ENCODE peak calls at places on chromosome 19, in six cellular contexts. X, V, P, G, Q and U are unnamed samples.

GRCh38 chr19:50178320-50178719 is 15.2 kb upstream of the IZUMO2 start:
- DNase-seq in G (no peak), Q (no peak), V (no peak), X (no peak), P (no peak), U (no peak)

GRCh38 chr19:35346193-35347052 is 1.3 kb upstream of the FFAR1 start:
- DNase-seq in P (no peak), Q (peak; percentile 19), G (no peak), X (no peak), V (peak; percentile 74), U (peak; percentile 24)

GRCh38 chr19:4295972-4296771 is 6.0 kb downstream of the TMIGD2 start:
- DNase-seq in G (no peak), Q (peak; percentile 63), X (no peak), V (no peak), P (peak; percentile 63), U (no peak)

GRCh38 chr19:39212377-39212742 is 8.3 kb upstream of the SYCN start:
- DNase-seq in G (peak; percentile 14), P (no peak), Q (peak; percentile 70), X (peak; percentile 18), V (peak; percentile 2), U (no peak)

GRCh38 chr19:19304186-19304975 is 15.9 kb downstream of the SUGP1 start:
- DNase-seq in P (no peak), Q (no peak), G (no peak), X (no peak), V (no peak), U (no peak)

GRCh38 chr19:403221-404036 is 5.5 kb downstream of the C2CD4C start:
- DNase-seq in X (no peak), P (peak; percentile 19), G (no peak), V (no peak), Q (peak; percentile 28), U (no peak)

GRCh38 chr19:16005925-16006324 is 57.1 kb downstream of the OR10H4 start:
- DNase-seq in P (no peak), V (no peak), X (no peak), G (no peak), Q (no peak), U (no peak)

GRCh38 chr19:548841-549830 is 5.3 kb downstream of the GZMM start:
- DNase-seq in X (no peak), G (no peak), V (no peak), P (no peak), Q (peak; percentile 29), U (no peak)

GRCh38 chr19:16541526-16542044 is 652 bp downstream of the CHERP start:
- DNase-seq in G (peak; percentile 38), Q (no peak), V (no peak), X (no peak), P (no peak), U (no peak)

GRCh38 chr19:50475101-50475568 is 1.2 kb upstream of the EMC10 start:
- DNase-seq in P (no peak), Q (no peak), G (no peak), X (no peak), V (no peak), U (no peak)

GRCh38 chr19:57643734-57644133 is 10.8 kb downstream of the ZNF211 start:
- DNase-seq in G (no peak), Q (no peak), P (no peak), V (no peak), X (no peak), U (no peak)

GRCh38 chr19:3358919-3359849 is 7.2 kb upstream of the NFIC start:
- DNase-seq in Q (no peak), V (no peak), G (peak; percentile 63), X (no peak), P (peak; percentile 57), U (no peak)

GRCh38 chr19:50003810-50004419 is 21.3 kb downstream of the VRK3 start:
- DNase-seq in P (no peak), G (peak; percentile 96), Q (no peak), V (peak; percentile 44), X (no peak), U (no peak)

GRCh38 chr19:13974073-13974472 is 21.8 kb downstream of the DCAF15 start:
- DNase-seq in Q (peak; percentile 93), V (no peak), X (no peak), G (peak; percentile 43), P (no peak), U (no peak)

GRCh38 chr19:49436381-49437017 is 4.8 kb downstream of the SLC17A7 start:
- DNase-seq in G (no peak), V (no peak), Q (peak; percentile 98), P (no peak), X (no peak), U (no peak)

GRCh38 chr19:5567360-5567970 is at the start of gene TINCR:
- DNase-seq in P (no peak), X (peak; percentile 47), V (no peak), G (no peak), Q (peak; percentile 71), U (no peak)

GRCh38 chr19:11361771-11362731 is 6.8 kb downstream of the PLPPR2 start:
- DNase-seq in X (no peak), V (no peak), Q (peak; percentile 90), G (no peak), P (no peak), U (no peak)

GRCh38 chr19:41933131-41933458 is 4.8 kb upstream of the ERFL start:
- DNase-seq in Q (no peak), X (no peak), G (no peak), P (no peak), V (no peak), U (no peak)

GRCh38 chr19:17058236-17058635 is 17.0 kb downstream of the HAUS8 start:
- DNase-seq in V (no peak), P (no peak), Q (no peak), G (peak; percentile 53), X (no peak), U (no peak)

GRCh38 chr19:49973987-49974386 is 13.0 kb upstream of the SIGLEC11 start:
- DNase-seq in G (no peak), Q (no peak), P (no peak), V (no peak), X (no peak), U (no peak)

GRCh38 chr19:46381746-46382345 is 31.5 kb downstream of the CCDC8 start:
- DNase-seq in X (no peak), V (no peak), Q (peak; percentile 8), G (no peak), P (no peak), U (no peak)

GRCh38 chr19:30752201-30752600 is 380.0 kb downstream of the ZNF536 start:
- DNase-seq in V (no peak), X (no peak), Q (no peak), P (no peak), G (no peak), U (no peak)

DNA sequence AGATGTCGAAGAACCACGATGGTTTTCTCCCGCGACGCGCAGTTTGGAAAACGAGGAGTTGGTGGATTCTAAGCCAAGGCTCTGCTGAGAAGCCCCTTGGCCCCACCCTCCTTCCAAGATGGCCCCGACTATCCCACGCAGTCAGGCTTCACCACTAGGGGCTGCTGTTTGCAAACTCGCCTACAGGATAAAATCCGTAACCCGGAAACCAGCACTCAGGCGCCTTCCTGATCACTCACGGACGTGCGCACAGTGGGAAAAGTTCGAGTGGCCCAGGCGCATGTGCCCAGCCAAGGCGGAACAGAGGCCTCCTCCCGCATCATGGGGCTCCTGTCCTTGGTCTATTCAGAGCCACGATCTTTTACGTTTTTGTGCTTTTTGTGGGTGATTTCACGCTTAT is 19.2 kb upstream of the UQCR11 start:
- DNase-seq in G (peak; percentile 70), X (peak; percentile 64), P (no peak), V (no peak), Q (peak; percentile 86), U (no peak)
- TF ChIP-seq CTCF in G (peak; percentile 89), X (peak; percentile 68), P (peak; percentile 61), V (peak; percentile 84), Q (peak; percentile 84), U (no peak)

DNA sequence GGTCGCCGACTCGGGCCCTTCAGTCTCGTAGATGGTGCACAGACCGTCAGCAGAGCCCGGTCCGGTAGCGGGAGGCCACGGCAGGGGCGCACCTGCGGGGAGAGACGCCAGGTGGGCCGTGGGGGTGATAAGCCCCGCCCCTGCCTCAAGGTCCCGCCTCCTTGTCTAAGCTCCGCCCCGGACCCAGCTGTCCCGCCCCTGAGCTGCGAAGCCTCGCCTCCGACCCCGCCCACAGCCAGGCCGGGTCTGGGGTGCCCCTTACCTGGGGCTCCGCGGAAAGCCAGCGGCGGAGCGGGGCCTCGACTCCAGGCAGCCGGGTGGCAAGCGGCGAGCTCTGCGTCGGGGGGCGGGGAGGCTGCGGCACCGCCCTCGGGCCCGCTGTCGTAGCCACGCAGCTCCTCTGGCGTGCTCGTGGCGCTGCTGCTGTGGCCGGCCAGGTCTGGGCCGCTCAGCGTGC is 4.7 kb downstream of the PRR36 start:
- DNase-seq in V (no peak), P (no peak), X (peak; percentile 39), Q (peak; percentile 81), G (peak; percentile 51), U (no peak)
- TF ChIP-seq CTCF in V (no peak), P (no peak), X (peak; percentile 35), Q (peak; percentile 42), G (no peak), U (no peak)

DNA sequence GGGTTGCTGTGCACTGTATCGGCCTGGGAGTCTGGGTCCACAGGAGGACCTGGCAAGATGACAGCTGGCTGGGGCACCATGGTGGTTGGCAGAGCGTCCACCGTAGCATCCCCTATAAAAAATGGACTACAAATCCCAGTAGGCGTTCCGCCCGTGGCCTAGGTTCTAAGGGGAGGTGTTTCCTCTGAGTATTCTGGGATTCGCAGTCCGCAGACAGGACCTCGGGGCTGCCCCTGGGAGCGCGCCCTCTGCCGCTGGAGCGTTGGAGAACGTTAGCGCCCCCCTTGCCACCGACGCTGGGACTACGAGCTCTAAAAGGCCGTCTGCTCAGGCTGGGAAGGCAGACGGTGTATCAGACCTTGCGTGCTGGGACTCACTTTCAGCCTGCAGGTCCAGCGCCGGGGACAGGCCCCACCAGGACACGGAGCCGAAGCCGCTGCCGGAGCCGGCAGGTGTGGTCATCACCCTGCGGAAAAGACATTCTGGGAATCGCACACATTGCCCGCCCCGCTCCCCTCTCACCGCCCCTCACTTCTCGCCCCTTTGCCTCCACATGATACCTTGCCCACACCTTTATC is 372 bp downstream of the DNAAF3 start:
- DNase-seq in Q (peak; percentile 93), X (peak; percentile 77), V (no peak), G (peak; percentile 84), P (no peak), U (no peak)
- TF ChIP-seq CTCF in Q (peak; percentile 87), X (peak; percentile 77), V (peak; percentile 13), G (peak; percentile 76), P (peak; percentile 43), U (no peak)

DNA sequence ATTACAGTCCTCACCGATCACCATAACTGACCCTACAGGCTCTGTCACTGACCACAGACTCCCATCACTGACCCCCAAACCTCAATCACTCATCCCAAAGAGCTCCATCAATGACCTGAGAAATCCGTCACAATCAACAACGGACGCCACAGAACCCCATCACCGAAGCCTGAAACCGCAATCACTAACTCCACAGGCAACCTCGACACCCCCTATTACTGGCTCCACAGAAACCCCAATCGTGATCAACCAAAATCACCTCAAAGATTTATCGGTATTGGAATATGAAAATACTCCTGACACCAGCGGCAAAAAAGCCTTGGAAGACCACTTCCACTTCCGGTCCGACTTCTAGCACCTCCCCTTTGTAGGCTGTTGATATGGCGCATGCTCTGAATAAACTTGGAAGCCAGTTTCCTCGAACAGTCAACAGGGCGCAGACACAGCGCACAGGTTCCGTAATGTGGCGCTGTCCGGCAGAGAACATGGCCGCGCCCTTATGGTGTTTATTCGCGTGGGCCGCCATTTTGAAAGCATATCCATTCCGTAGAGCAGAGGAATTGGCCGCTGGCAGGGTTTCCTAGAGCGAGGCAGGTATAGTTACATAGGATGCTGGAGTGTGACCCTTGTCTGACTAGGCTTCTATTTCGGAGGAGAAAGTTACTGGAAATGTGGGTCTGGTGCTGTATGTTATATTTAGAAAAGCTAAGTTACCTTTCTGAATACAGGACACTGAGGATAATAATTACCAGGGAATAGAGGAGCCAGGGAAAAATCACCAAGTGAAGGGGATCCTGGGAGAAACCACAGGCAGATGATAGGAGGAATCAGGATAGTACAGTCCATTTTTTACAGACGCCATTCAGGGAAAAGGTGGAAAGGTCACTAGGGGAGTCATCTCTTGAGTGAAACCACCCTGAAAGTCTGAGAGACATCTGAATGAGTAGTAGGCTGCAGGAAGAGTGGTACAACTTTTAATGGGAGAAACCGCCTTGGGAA is at the start of gene ZNF585A:
- DNase-seq in X (peak; percentile 82), V (peak; percentile 92), Q (peak; percentile 96), P (peak; percentile 85), G (peak; percentile 99), U (peak; percentile 61)
- TF ChIP-seq CTCF in X (peak; percentile 28), V (peak; percentile 14), Q (peak; percentile 21), P (peak; percentile 49), G (peak; percentile 50), U (no peak)